ENCODE peak calls at places on chromosomes 2 and 18, in five cellular contexts. D, F, E, S and N are unnamed samples.

GRCh38 chr18:43642647-43643046 is 365.4 kb upstream of the SYT4 start:
- DNase-seq in D (no peak), E (no peak), S (no peak), F (no peak), N (no peak)

GRCh38 chr18:58512161-58512581 is 116.7 kb downstream of the ALPK2 start:
- DNase-seq in D (peak; percentile 33), E (no peak), S (no peak), F (no peak), N (no peak)

GRCh38 chr2:132641819-132642218 is 28.2 kb downstream of the LYPD1 start:
- DNase-seq in D (no peak), F (no peak), E (no peak), S (no peak), N (no peak)

GRCh38 chr2:189579585-189579984 is 1.0 kb downstream of the SLC40A1 start:
- DNase-seq in E (no peak), S (no peak), F (peak; percentile 37), D (no peak), N (peak; percentile 22)

GRCh38 chr18:54958711-54959625 is at the start of gene CCDC68:
- DNase-seq in D (no peak), F (peak; percentile 54), S (peak; percentile 59), E (no peak), N (peak; percentile 89)

GRCh38 chr2:70305531-70305930 is 3.7 kb upstream of the FAM136A start:
- DNase-seq in D (no peak), E (no peak), F (no peak), S (no peak), N (no peak)

GRCh38 chr2:45771251-45771650 is 119.8 kb downstream of the PRKCE start:
- DNase-seq in D (no peak), F (peak; percentile 54), S (no peak), E (no peak), N (no peak)

GRCh38 chr2:64404743-64405142 is 49.2 kb upstream of the LGALSL start:
- DNase-seq in S (peak; percentile 64), D (no peak), E (no peak), F (peak; percentile 70), N (peak; percentile 45)

GRCh38 chr2:100773538-100773937 is 46.4 kb upstream of the NPAS2 start:
- DNase-seq in D (no peak), F (peak; percentile 79), S (no peak), E (no peak), N (no peak)

DNA sequence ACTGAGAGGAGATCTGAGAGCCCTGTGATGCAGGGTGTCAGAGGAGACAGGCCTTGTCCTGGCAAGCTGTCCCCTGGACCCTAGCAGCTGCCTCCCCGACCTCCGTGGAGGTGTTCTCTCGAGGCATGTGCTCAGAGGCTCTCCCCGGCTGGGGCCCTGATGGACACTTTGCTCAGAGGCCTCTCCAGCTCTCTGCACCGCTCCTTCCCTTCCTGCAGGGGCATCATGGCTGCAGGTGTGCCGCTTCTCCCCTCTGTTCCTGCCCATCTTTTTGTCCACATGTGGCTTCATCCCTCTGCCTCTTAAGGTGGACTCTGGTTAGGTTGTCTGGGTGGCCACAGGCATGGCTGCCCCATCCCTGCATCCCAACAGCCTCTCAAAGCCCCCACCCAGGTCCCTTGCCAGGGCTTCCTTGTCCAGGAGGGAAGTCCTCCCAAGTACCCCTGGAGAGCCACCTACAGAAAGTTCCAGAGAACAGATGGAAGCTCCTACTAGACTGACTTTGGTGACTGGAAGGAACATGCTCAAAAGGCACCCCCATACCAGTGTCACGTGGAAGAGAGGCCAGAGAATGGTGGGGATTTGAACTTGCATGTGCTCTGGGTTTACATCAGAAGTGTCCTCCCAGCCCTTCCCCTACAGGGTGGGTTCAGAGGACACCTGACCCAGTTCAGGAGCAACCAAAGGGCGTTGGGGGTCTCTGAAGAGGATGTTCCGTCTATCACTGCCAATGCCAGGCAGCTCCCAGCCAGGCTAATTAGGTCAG is 120.4 kb downstream of the KLHL29 start:
- DNase-seq in F (no peak), S (no peak), E (no peak), D (no peak), N (no peak)
- TF ChIP-seq CTCF in F (no peak), S (no peak), E (no peak), D (peak; percentile 37), N (no peak)

DNA sequence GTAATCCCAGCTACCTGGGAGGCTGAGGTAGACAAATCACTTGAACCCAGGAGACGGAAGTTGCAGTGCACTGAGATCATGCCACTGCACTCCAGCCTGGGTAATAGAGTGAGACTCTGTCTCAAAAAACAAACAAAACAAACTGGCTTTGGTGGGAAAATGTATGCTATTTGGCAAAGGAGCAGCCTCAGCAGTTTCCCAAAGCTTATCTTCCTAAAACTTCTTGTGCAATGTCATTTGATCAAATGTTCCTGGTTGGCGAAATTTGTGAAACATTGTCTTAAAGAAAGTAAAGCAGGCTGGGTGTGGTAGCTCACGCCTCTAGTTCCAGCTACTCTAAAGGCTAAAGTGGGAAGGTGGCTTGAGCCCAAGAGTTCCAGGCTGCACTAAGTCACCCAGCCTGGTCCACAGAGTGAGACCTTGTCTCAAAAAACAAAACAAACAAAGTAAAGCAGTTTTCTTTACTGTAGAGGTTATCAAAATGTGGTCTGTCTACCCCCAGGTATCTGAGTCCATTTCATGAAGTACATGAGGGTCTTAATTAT is 17.3 kb upstream of the TAF4B start:
- DNase-seq in S (no peak), D (no peak), E (no peak), F (no peak), N (no peak)
- TF ChIP-seq CTCF in S (no peak), D (no peak), E (no peak), F (no peak), N (no peak)

GRCh38 chr2:216133392-216133791 is 24.2 kb downstream of the XRCC5 start:
- DNase-seq in D (no peak), S (no peak), E (no peak), F (no peak), N (no peak)

GRCh38 chr2:216131175-216131926 is 22.2 kb downstream of the XRCC5 start:
- DNase-seq in S (no peak), F (no peak), E (no peak), D (no peak), N (no peak)

GRCh38 chr2:216132585-216132984 is 23.4 kb downstream of the XRCC5 start:
- DNase-seq in F (no peak), S (no peak), E (no peak), D (no peak), N (no peak)

GRCh38 chr2:216130346-216130951 is 21.3 kb downstream of the XRCC5 start:
- DNase-seq in E (no peak), S (no peak), D (no peak), F (peak; percentile 61), N (no peak)

GRCh38 chr2:216134958-216135541 is 25.9 kb downstream of the XRCC5 start:
- DNase-seq in E (no peak), D (no peak), F (no peak), S (no peak), N (no peak)
- TF ChIP-seq CTCF in E (no peak), D (no peak), F (no peak), S (no peak), N (no peak)

DNA sequence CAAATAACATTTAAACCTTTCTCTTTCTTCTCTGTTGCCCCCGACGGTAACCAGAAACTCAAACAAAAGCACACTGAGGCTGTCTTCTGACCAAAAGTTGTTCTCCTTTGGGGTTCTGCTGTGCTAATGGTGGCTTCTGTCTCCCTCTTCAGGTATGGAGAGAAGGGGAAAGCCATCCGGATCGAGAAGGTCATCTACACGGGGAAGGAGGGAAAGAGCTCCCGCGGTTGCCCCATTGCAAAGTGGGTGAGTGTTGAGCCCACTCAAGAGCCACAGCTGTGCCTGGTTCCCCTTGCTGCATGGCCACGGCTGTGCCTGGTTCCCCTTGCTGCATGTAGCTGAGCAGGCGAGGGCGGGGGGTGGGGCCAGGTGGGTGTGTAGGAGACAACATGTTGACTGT is 67.4 kb downstream of the BOLA3 start:
- DNase-seq in E (no peak), F (no peak), D (no peak), S (no peak), N (no peak)
- TF ChIP-seq CTCF in E (no peak), F (peak; percentile 3), D (peak; percentile 14), S (no peak), N (no peak)

DNA sequence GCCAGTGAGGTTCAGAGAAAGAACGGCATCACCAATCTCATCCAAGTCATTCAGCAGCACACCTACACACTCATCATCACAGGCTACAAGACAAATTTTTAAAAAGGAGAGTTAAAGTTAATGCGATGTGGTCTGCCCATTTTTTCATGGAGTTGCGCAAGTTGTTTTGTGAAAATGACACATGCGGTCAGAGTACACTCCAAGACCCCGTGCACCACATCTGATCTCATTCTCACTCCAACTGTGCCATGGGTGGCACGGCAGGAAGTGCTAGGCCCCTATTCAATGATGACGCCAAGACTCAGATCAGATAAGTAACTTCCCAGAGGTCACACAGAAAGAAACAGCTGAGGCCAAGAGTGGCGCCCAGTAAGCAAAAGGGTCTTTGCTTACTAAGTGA is 119.8 kb downstream of the LAMA1 start:
- DNase-seq in E (no peak), D (no peak), F (peak; percentile 15), S (no peak), N (no peak)
- TF ChIP-seq CTCF in E (no peak), D (no peak), F (no peak), S (no peak), N (no peak)

DNA sequence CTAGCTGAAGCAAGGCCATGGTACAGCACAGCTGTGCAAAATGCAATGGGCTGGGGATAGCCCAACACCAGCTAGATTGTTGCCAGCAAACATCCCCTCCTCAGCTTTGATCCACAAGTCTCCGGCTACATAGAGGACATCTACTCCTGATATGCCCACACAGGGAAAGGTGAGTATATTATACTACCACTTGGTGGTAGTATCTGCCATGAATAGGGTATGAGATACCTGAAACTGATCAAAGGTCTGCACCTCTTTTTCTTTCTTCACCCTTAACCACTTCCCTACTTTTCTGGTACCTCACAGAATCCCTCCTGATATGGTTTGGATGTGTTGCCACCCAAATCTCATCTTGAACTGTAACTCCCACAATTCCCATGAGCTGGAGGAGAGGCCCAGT is 279.8 kb downstream of the TXNL1 start:
- DNase-seq in D (no peak), S (no peak), F (no peak), E (no peak), N (no peak)
- TF ChIP-seq CTCF in D (no peak), S (no peak), F (no peak), E (no peak), N (peak; percentile 23)